ENCODE peak calls at places on chromosomes 5 and 9, in four cellular contexts. V is HepG2, Z is K562, P is H1. B is an unnamed sample.

GRCh38 chr9:134630861-134631260 is 10.7 kb upstream of the COL5A1 start:
- DNase-seq in V (no peak), Z (no peak), P (no peak), B (no peak)

GRCh38 chr5:35668320-35668719 is 50.7 kb downstream of the SPEF2 start:
- DNase-seq in V (no peak), Z (no peak), P (no peak), B (no peak)

GRCh38 chr9:69961834-69962233 is 81.8 kb upstream of the MAMDC2 start:
- DNase-seq in V (no peak), Z (no peak), P (no peak), B (no peak)

GRCh38 chr5:163649522-163649921 is 144.1 kb downstream of the MAT2B start:
- DNase-seq in V (peak; percentile 20), Z (no peak), P (no peak), B (no peak)

GRCh38 chr5:53479656-53480473 is 564 bp upstream of the FST start:
- DNase-seq in V (peak; percentile 73), Z (peak; percentile 24), P (no peak), B (no peak)

GRCh38 chr9:79383096-79383495 is 188.7 kb upstream of the TLE4 start:
- DNase-seq in V (no peak), Z (no peak), P (no peak), B (no peak)

GRCh38 chr9:79470957-79471356 is 100.8 kb upstream of the TLE4 start:
- DNase-seq in V (no peak), Z (no peak), P (no peak), B (no peak)

GRCh38 chr5:69484891-69485290 is 7.7 kb upstream of the OCLN start:
- DNase-seq in V (peak; percentile 24), Z (no peak), P (no peak), B (no peak)

GRCh38 chr5:74954919-74955318 is 88.7 kb upstream of the FAM169A start:
- DNase-seq in V (peak; percentile 51), Z (no peak), P (no peak), B (no peak)

GRCh38 chr5:1540831-1541661 is 17.3 kb upstream of the LPCAT1 start:
- DNase-seq in V (no peak), Z (no peak), P (no peak), B (no peak)

GRCh38 chr9:23826120-23826629 is at the start of gene ELAVL2:
- DNase-seq in V (no peak), Z (no peak), P (peak; percentile 95), B (peak; percentile 26)

GRCh38 chr9:801399-802071 is 40.0 kb upstream of the DMRT1 start:
- DNase-seq in V (no peak), Z (no peak), P (no peak), B (no peak)

GRCh38 chr5:76591366-76591765 is 31.8 kb downstream of the F2RL2 start:
- DNase-seq in V (no peak), Z (no peak), P (no peak), B (no peak)

GRCh38 chr5:127697894-127698600 is 5.1 kb upstream of the CCDC192 start:
- DNase-seq in V (no peak), Z (no peak), P (no peak), B (no peak)

GRCh38 chr5:67198917-67199316 is 2.3 kb upstream of the CD180 start:
- DNase-seq in V (no peak), Z (no peak), P (no peak), B (no peak)

GRCh38 chr5:132254321-132254977 is 3.0 kb upstream of the PDLIM4 start:
- DNase-seq in V (no peak), Z (no peak), P (no peak), B (no peak)

GRCh38 chr5:16733597-16733996 is 116.8 kb upstream of the RETREG1 start:
- DNase-seq in V (no peak), Z (no peak), P (no peak), B (no peak)

GRCh38 chr5:143770430-143770829 is 41.5 kb upstream of the HMHB1 start:
- DNase-seq in V (no peak), Z (no peak), P (no peak), B (no peak)

GRCh38 chr5:131423056-131423455 is 159.2 kb downstream of the CDC42SE2 start:
- DNase-seq in V (peak; percentile 15), Z (peak; percentile 38), P (no peak), B (no peak)

GRCh38 chr5:5314626-5315025 is 107.9 kb upstream of the ICE1 start:
- DNase-seq in V (no peak), Z (no peak), P (no peak), B (no peak)

DNA sequence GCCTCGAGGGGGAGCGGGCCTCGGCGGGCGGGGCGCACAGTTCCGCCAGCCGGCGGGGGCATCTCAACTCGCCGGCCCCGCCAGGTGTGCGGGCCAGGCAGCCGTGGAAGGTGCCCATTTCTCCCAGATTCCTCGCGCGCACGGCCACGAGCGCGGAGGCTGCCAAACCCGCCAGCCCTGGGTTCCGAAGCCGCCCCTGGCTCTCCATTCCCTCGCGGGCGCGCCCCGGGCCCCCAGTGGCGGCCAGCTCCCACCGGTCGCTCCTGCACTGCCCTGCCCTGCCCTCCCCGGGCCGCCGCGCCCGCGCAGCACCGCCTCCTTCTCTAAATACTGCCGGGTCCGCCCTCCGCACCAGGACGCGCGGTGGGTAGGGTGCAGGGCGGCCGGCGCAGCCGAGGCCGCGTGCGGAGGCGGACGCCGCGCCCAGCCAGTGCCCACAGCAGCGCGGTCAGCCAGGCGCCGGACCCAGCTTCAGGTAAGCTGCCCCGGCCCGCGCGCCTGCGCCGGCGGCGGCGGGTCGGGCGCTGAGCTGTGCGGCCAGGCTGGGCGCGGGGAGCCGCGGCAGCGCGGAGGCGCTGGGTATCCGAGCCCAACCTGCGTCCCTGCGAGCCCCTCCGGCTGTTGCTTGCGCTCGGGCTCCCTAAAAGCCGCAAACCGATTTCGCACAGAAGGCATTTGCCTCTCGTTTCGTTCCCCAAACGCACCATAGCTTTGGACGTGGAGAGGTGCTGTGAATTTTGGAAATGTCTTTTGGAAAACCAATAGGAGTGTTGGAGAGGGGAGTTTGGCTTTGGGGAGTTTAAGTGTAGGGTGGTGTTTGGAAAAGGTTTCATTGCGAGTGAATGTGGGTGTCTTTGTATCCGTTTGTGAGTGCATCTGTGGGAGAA is at the start of gene TMEM171:
- DNase-seq in V (no peak), Z (no peak), P (no peak), B (no peak)
- TF ChIP-seq BRCA1 in V (no peak), Z (no peak), P (no peak), B (no peak)

DNA sequence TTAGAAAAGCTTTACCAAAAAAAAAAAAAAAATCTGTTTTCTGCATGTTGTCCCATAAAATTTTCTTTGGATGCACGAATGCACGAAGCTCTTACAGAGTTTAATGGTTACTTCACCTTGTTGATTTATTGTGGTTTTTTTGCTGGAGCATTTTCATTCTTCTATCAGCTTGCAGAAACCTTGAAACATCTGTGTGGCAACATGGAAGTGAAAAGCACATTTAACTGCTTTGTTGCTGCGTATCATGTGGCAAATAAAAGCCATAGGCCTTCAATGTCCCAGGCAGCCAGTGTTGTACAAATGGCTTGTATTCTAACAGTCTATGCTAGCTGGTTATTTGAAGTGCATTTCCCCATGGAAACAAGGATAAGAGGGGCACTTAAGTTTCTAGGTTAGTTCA is 42.6 kb upstream of the RASGRF2 start:
- DNase-seq in V (no peak), Z (no peak), P (no peak), B (no peak)
- TF ChIP-seq BRCA1 in V (no peak), Z (no peak), P (no peak), B (no peak)

GRCh38 chr5:31853398-31854135 is 214.6 kb downstream of the PDZD2 start:
- DNase-seq in V (no peak), Z (no peak), P (no peak), B (no peak)
- TF ChIP-seq BRCA1 in V (no peak), Z (no peak), P (no peak), B (no peak)

GRCh38 chr9:127715443-127716337 is at the start of the genes PTRH1 and TTC16:
- DNase-seq in V (peak; percentile 89), Z (peak; percentile 98), P (peak; percentile 77), B (peak; percentile 72)

GRCh38 chr9:127714020-127714835 is 1.2 kb downstream of the PTRH1 start:
- DNase-seq in V (no peak), Z (no peak), P (no peak), B (no peak)

GRCh38 chr9:127716412-127716811 is 533 bp downstream of the TTC16 start:
- DNase-seq in V (peak; percentile 34), Z (no peak), P (no peak), B (no peak)

GRCh38 chr9:127712851-127713250 is 2.6 kb downstream of the PTRH1 start:
- DNase-seq in V (no peak), Z (no peak), P (no peak), B (no peak)

DNA sequence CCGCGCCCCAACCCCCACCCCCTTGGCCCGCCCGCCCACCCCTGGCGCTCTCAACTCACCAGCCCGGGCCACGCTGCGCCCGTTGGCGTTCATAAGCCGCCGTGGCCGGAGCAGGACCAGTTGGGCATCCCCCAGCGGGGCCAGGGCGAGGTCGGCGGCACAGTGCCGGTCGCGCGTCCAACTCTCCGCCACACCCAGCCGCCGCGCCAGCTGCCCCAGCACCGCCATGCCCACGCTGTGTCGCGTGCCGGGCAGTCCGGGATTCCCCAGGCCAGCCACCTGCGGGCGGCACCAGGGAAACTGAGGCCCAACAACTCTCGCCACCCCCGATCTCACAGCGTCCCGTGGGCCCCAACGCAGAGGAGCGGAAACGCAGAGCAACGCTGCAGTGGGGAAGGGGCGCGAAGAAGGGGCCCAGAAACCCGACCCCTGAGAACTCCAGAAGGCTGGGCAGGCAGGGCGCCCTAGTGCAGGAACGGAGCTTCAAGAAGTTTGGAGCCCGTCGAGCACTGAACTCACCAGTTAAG is 484 bp downstream of the PTRH1 start:
- DNase-seq in V (no peak), Z (no peak), P (no peak), B (no peak)
- TF ChIP-seq BRCA1 in V (no peak), Z (peak; percentile 36), P (no peak), B (no peak)